ENCODE peak calls at places on chromosome 4, in six cellular contexts. D is CD4-positive, alpha-beta T cell; W is AG08396; O is LoVo; J is kidney epithelial cell; T is cardiac fibroblast. R is an unnamed sample.

GRCh38 chr4:122285285-122285684 is 93.5 kb upstream of the ADAD1 start:
- DNase-seq in D (no peak), J (peak; percentile 5), T (no peak), W (peak; percentile 9), O (no peak), R (peak; percentile 4)

GRCh38 chr4:93776386-93777080 is 52.0 kb upstream of the ATOH1 start:
- DNase-seq in T (peak; percentile 20), D (no peak), O (no peak), W (peak; percentile 39), J (no peak), R (peak; percentile 2)

GRCh38 chr4:833156-833555 is 7.2 kb upstream of the CPLX1 start:
- DNase-seq in T (no peak), W (no peak), J (no peak), O (no peak), D (no peak), R (no peak)

GRCh38 chr4:26028793-26029511 is 114.9 kb downstream of the SMIM20 start:
- DNase-seq in O (no peak), D (peak; percentile 30), J (no peak), T (peak; percentile 72), W (peak; percentile 60), R (peak; percentile 64)

GRCh38 chr4:185800266-185800945 is 11.6 kb downstream of the SORBS2 start:
- DNase-seq in J (no peak), O (no peak), T (no peak), D (no peak), W (no peak), R (no peak)

GRCh38 chr4:87079967-87080366 is 140.5 kb downstream of the KLHL8 start:
- DNase-seq in D (no peak), O (no peak), W (no peak), T (no peak), J (no peak), R (no peak)

GRCh38 chr4:4248036-4248884 is at the start of gene TMEM128:
- DNase-seq in W (peak; percentile 97), O (peak; percentile 93), D (peak; percentile 89), T (peak; percentile 94), J (peak; percentile 58), R (peak; percentile 95)

GRCh38 chr4:121819216-121819980 is 4.3 kb downstream of the CCNA2 start:
- DNase-seq in D (no peak), W (no peak), J (no peak), O (no peak), T (peak; percentile 28), R (no peak)

GRCh38 chr4:6009452-6009851 is 8.8 kb downstream of the C4orf50 start:
- DNase-seq in D (no peak), W (no peak), J (no peak), O (no peak), T (no peak), R (no peak)

GRCh38 chr4:183797445-183798248 is 107.5 kb upstream of the STOX2 start:
- DNase-seq in J (no peak), W (peak; percentile 24), O (peak; percentile 37), D (no peak), T (peak; percentile 5), R (no peak)

GRCh38 chr4:74365761-74366160 is 816 bp downstream of the EREG start:
- DNase-seq in J (no peak), T (peak; percentile 37), D (no peak), O (no peak), W (no peak), R (no peak)

GRCh38 chr4:12965334-12965733 is 518.8 kb downstream of the RAB28 start:
- DNase-seq in D (no peak), T (no peak), W (no peak), J (no peak), O (no peak), R (no peak)

GRCh38 chr4:7904942-7905341 is 34.7 kb downstream of the AFAP1 start:
- DNase-seq in W (peak; percentile 44), T (peak; percentile 96), D (no peak), J (no peak), O (no peak), R (peak; percentile 62)

GRCh38 chr4:39528056-39528465 is 822 bp upstream of the UGDH start:
- DNase-seq in J (no peak), W (peak; percentile 86), D (peak; percentile 1), O (no peak), T (peak; percentile 88), R (peak; percentile 88)

GRCh38 chr4:104491396-104491821 is 3.3 kb downstream of the CXXC4 start:
- DNase-seq in T (peak; percentile 15), O (peak; percentile 37), W (peak; percentile 28), J (no peak), D (no peak), R (peak; percentile 21)

GRCh38 chr4:92359481-92359880 is 55.7 kb downstream of the GRID2 start:
- DNase-seq in D (no peak), W (no peak), J (no peak), O (no peak), T (no peak), R (no peak)

GRCh38 chr4:6655924-6656323 is 15.4 kb downstream of the MRFAP1 start:
- DNase-seq in O (no peak), J (no peak), D (no peak), T (no peak), W (no peak), R (no peak)

GRCh38 chr4:71732706-71733105 is 51.2 kb downstream of the GC start:
- DNase-seq in D (no peak), W (peak; percentile 25), T (peak; percentile 44), O (peak; percentile 7), J (peak; percentile 25), R (peak; percentile 7)

GRCh38 chr4:152356428-152357034 is 179.4 kb downstream of the FBXW7 start:
- DNase-seq in O (no peak), J (no peak), D (no peak), T (peak; percentile 57), W (no peak), R (no peak)

GRCh38 chr4:47528651-47529050 is 43.6 kb downstream of the ATP10D start:
- DNase-seq in O (no peak), W (no peak), T (peak; percentile 74), D (no peak), J (no peak), R (no peak)

GRCh38 chr4:83356899-83357661 is 22.4 kb upstream of the HPSE start:
- DNase-seq in W (peak; percentile 33), D (no peak), J (peak; percentile 58), T (peak; percentile 97), O (peak; percentile 75), R (peak; percentile 28)

GRCh38 chr4:188282620-188283232 is 143.5 kb downstream of the TRIML1 start:
- DNase-seq in J (no peak), T (no peak), O (no peak), W (no peak), D (no peak), R (no peak)

GRCh38 chr4:102503301-102503746 is 2.2 kb downstream of the NFKB1 start:
- DNase-seq in T (no peak), D (no peak), J (no peak), W (no peak), O (peak; percentile 30), R (no peak)

GRCh38 chr4:107894138-107894603 is 37.2 kb upstream of the CYP2U1 start:
- DNase-seq in J (no peak), D (no peak), W (no peak), O (no peak), T (no peak), R (no peak)

GRCh38 chr4:158630893-158631292 is 40.8 kb downstream of the C4orf46 start:
- DNase-seq in W (no peak), O (peak; percentile 59), T (peak; percentile 66), D (no peak), J (no peak), R (peak; percentile 25)

GRCh38 chr4:101953949-101954348 is 163.4 kb downstream of the BANK1 start:
- DNase-seq in O (peak; percentile 8), D (no peak), J (peak; percentile 79), W (peak; percentile 3), T (peak; percentile 57), R (no peak)

GRCh38 chr4:9932771-9933170 is 88.5 kb downstream of the SLC2A9 start:
- DNase-seq in J (no peak), D (no peak), W (no peak), O (no peak), T (no peak), R (no peak)

GRCh38 chr4:188032583-188032982 is 37.0 kb downstream of the ZFP42 start:
- DNase-seq in J (no peak), W (no peak), O (no peak), T (no peak), D (no peak), R (no peak)

GRCh38 chr4:168882650-168883233 is 127.3 kb downstream of the CBR4 start:
- DNase-seq in O (no peak), J (peak; percentile 34), W (no peak), T (peak; percentile 63), D (no peak), R (no peak)

GRCh38 chr4:26372525-26373172 is 51.8 kb downstream of the RBPJ start:
- DNase-seq in W (no peak), D (peak; percentile 20), J (peak; percentile 29), O (peak; percentile 30), T (peak; percentile 80), R (no peak)

GRCh38 chr4:75498041-75498440 is 16.2 kb downstream of the RCHY1 start:
- DNase-seq in W (no peak), T (no peak), O (no peak), D (no peak), J (no peak), R (no peak)

GRCh38 chr4:71338846-71339593 is at the start of gene SLC4A4:
- DNase-seq in T (peak; percentile 11), J (peak; percentile 35), O (no peak), D (no peak), W (peak; percentile 66), R (peak; percentile 70)

GRCh38 chr4:32196950-32197688 is 1477.0 kb downstream of the PCDH7 start:
- DNase-seq in O (no peak), D (no peak), W (no peak), J (no peak), T (no peak), R (no peak)

GRCh38 chr4:182502074-182502473 is 258.9 kb downstream of the TENM3 start:
- DNase-seq in W (no peak), O (no peak), J (no peak), D (no peak), T (no peak), R (no peak)

GRCh38 chr4:173057442-173057841 is 111.2 kb upstream of the GALNT7 start:
- DNase-seq in O (no peak), D (no peak), W (no peak), T (no peak), J (no peak), R (no peak)

GRCh38 chr4:128601992-128602695 is 207.4 kb upstream of the JADE1 start:
- DNase-seq in J (no peak), O (no peak), W (no peak), D (no peak), T (peak; percentile 86), R (no peak)

GRCh38 chr4:107890779-107891178 is 40.6 kb upstream of the CYP2U1 start:
- DNase-seq in D (no peak), T (no peak), J (no peak), W (no peak), O (no peak), R (no peak)

GRCh38 chr4:85151786-85152185 is 185.3 kb upstream of the WDFY3 start:
- DNase-seq in D (no peak), W (no peak), J (no peak), T (no peak), O (no peak), R (no peak)

GRCh38 chr4:33493231-33493630 is 2751.1 kb downstream of the ARAP2 start:
- DNase-seq in W (no peak), O (no peak), D (no peak), J (no peak), T (peak; percentile 1), R (no peak)

GRCh38 chr4:140300271-140300970 is 73.0 kb upstream of the SCOC start:
- DNase-seq in J (peak; percentile 63), W (peak; percentile 61), O (peak; percentile 40), D (no peak), T (peak; percentile 57), R (peak; percentile 29)